ENCODE peak calls at places on chromosome 11, in ten cellular contexts. One of them, this sample, is unnamed.

GRCh38 chr11:62805044-62805892 is at the start of gene NXF1:
- DNase-seq in spleen: peak; percentile 98
- DNase-seq in tibial nerve: peak; percentile 95
- DNase-seq in heart left ventricle: peak; percentile 95
- DNase-seq in GM12878: peak; percentile 80
- DNase-seq in suprapubic skin: peak; percentile 95
- DNase-seq in ovary: peak; percentile 94
- DNase-seq in GM12891: peak; percentile 92
- DNase-seq in prostate gland: peak; percentile 95
- DNase-seq in IMR-90: peak; percentile 92
- DNase-seq in this sample: peak; percentile 85

GRCh38 chr11:105466582-105467228 is 143.2 kb upstream of the GRIA4 start:
- DNase-seq in spleen: no peak
- DNase-seq in tibial nerve: no peak
- DNase-seq in heart left ventricle: no peak
- DNase-seq in GM12878: no peak
- DNase-seq in suprapubic skin: no peak
- DNase-seq in ovary: no peak
- DNase-seq in GM12891: no peak
- DNase-seq in prostate gland: no peak
- DNase-seq in IMR-90: peak; percentile 85
- DNase-seq in this sample: no peak

GRCh38 chr11:33280402-33280801 is 23.2 kb downstream of the HIPK3 start:
- DNase-seq in spleen: no peak
- DNase-seq in tibial nerve: no peak
- DNase-seq in heart left ventricle: no peak
- DNase-seq in GM12878: no peak
- DNase-seq in suprapubic skin: no peak
- DNase-seq in ovary: no peak
- DNase-seq in GM12891: no peak
- DNase-seq in prostate gland: no peak
- DNase-seq in IMR-90: no peak
- DNase-seq in this sample: no peak

GRCh38 chr11:102497061-102497460 is 33.5 kb downstream of the MMP7 start:
- DNase-seq in spleen: no peak
- DNase-seq in tibial nerve: no peak
- DNase-seq in heart left ventricle: no peak
- DNase-seq in GM12878: no peak
- DNase-seq in suprapubic skin: no peak
- DNase-seq in ovary: no peak
- DNase-seq in GM12891: no peak
- DNase-seq in prostate gland: no peak
- DNase-seq in IMR-90: peak; percentile 77
- DNase-seq in this sample: no peak

GRCh38 chr11:122207921-122208764 is 92.1 kb upstream of the BLID start:
- DNase-seq in spleen: no peak
- DNase-seq in tibial nerve: no peak
- DNase-seq in heart left ventricle: peak; percentile 42
- DNase-seq in GM12878: no peak
- DNase-seq in suprapubic skin: no peak
- DNase-seq in ovary: no peak
- DNase-seq in GM12891: no peak
- DNase-seq in prostate gland: no peak
- DNase-seq in IMR-90: peak; percentile 87
- DNase-seq in this sample: no peak

GRCh38 chr11:95805869-95806268 is 15.6 kb downstream of the CEP57 start:
- DNase-seq in spleen: no peak
- DNase-seq in tibial nerve: no peak
- DNase-seq in heart left ventricle: no peak
- DNase-seq in GM12878: no peak
- DNase-seq in suprapubic skin: no peak
- DNase-seq in ovary: no peak
- DNase-seq in GM12891: no peak
- DNase-seq in prostate gland: no peak
- DNase-seq in IMR-90: no peak
- DNase-seq in this sample: no peak

GRCh38 chr11:104957280-104957679 is 11.1 kb downstream of the CASP4 start:
- DNase-seq in spleen: no peak
- DNase-seq in tibial nerve: no peak
- DNase-seq in heart left ventricle: no peak
- DNase-seq in GM12878: no peak
- DNase-seq in suprapubic skin: no peak
- DNase-seq in ovary: no peak
- DNase-seq in GM12891: no peak
- DNase-seq in prostate gland: no peak
- DNase-seq in IMR-90: peak; percentile 1
- DNase-seq in this sample: no peak

GRCh38 chr11:108565653-108566052 is 27.9 kb downstream of the EXPH5 start:
- DNase-seq in spleen: no peak
- DNase-seq in tibial nerve: no peak
- DNase-seq in heart left ventricle: no peak
- DNase-seq in GM12878: no peak
- DNase-seq in suprapubic skin: no peak
- DNase-seq in ovary: no peak
- DNase-seq in GM12891: no peak
- DNase-seq in prostate gland: peak; percentile 35
- DNase-seq in IMR-90: no peak
- DNase-seq in this sample: no peak

GRCh38 chr11:134739136-134739535 is 327.1 kb upstream of the B3GAT1 start:
- DNase-seq in spleen: peak; percentile 55
- DNase-seq in tibial nerve: no peak
- DNase-seq in heart left ventricle: no peak
- DNase-seq in GM12878: no peak
- DNase-seq in suprapubic skin: peak; percentile 13
- DNase-seq in ovary: no peak
- DNase-seq in GM12891: no peak
- DNase-seq in prostate gland: no peak
- DNase-seq in IMR-90: no peak
- DNase-seq in this sample: no peak

GRCh38 chr11:34148504-34149165 is 43.2 kb downstream of the NAT10 start:
- DNase-seq in spleen: no peak
- DNase-seq in tibial nerve: no peak
- DNase-seq in heart left ventricle: no peak
- DNase-seq in GM12878: no peak
- DNase-seq in suprapubic skin: no peak
- DNase-seq in ovary: no peak
- DNase-seq in GM12891: no peak
- DNase-seq in prostate gland: no peak
- DNase-seq in IMR-90: no peak
- DNase-seq in this sample: no peak

GRCh38 chr11:124946735-124947141 is 7.3 kb upstream of the CCDC15 start:
- DNase-seq in spleen: no peak
- DNase-seq in tibial nerve: no peak
- DNase-seq in heart left ventricle: no peak
- DNase-seq in GM12878: no peak
- DNase-seq in suprapubic skin: no peak
- DNase-seq in ovary: no peak
- DNase-seq in GM12891: no peak
- DNase-seq in prostate gland: no peak
- DNase-seq in IMR-90: peak; percentile 40
- DNase-seq in this sample: no peak

GRCh38 chr11:87437844-87438223 is 400.1 kb downstream of the TMEM135 start:
- DNase-seq in spleen: no peak
- DNase-seq in tibial nerve: no peak
- DNase-seq in heart left ventricle: no peak
- DNase-seq in GM12878: no peak
- DNase-seq in suprapubic skin: no peak
- DNase-seq in ovary: no peak
- DNase-seq in GM12891: no peak
- DNase-seq in prostate gland: no peak
- DNase-seq in IMR-90: peak; percentile 84
- DNase-seq in this sample: no peak

GRCh38 chr11:111531687-111532364 is 8.7 kb upstream of the LAYN start:
- DNase-seq in spleen: no peak
- DNase-seq in tibial nerve: no peak
- DNase-seq in heart left ventricle: no peak
- DNase-seq in GM12878: peak; percentile 8
- DNase-seq in suprapubic skin: no peak
- DNase-seq in ovary: no peak
- DNase-seq in GM12891: no peak
- DNase-seq in prostate gland: peak; percentile 42
- DNase-seq in IMR-90: peak; percentile 95
- DNase-seq in this sample: no peak

DNA sequence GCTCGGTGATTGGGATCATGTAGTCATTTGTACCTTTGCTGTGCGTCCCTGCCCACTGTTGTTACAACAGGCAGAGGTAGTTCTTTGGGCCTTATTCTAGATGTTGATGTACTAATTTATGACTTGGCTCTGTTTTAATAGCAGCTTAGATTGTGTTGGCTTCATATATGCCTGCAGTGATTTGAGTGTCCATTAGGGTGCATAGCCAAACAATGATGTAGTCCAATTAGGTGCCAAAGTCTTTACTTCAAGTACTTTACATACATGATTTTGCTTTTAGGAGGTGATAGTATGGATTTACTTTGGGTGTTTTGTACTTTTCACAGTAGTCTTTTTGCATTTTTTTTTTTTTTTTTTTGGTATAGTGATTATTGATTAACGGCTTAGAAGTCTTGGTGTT is 46.4 kb downstream of the PPP6R3 start:
- DNase-seq in spleen: no peak
- DNase-seq in tibial nerve: no peak
- DNase-seq in heart left ventricle: no peak
- DNase-seq in GM12878: no peak
- DNase-seq in suprapubic skin: no peak
- DNase-seq in ovary: no peak
- DNase-seq in GM12891: no peak
- DNase-seq in prostate gland: no peak
- DNase-seq in IMR-90: no peak
- DNase-seq in this sample: no peak
- TF ChIP-seq POLR2A in spleen: no peak
- TF ChIP-seq POLR2A in tibial nerve: no peak
- TF ChIP-seq POLR2A in heart left ventricle: no peak
- TF ChIP-seq POLR2A in GM12878: no peak
- TF ChIP-seq POLR2A in suprapubic skin: no peak
- TF ChIP-seq POLR2A in ovary: no peak
- TF ChIP-seq POLR2A in GM12891: no peak
- TF ChIP-seq POLR2A in prostate gland: no peak
- TF ChIP-seq POLR2A in IMR-90: no peak
- TF ChIP-seq POLR2A in this sample: no peak

GRCh38 chr11:65386307-65387081 is at the start of gene FRMD8:
- DNase-seq in spleen: peak; percentile 97
- DNase-seq in tibial nerve: peak; percentile 87
- DNase-seq in heart left ventricle: peak; percentile 96
- DNase-seq in GM12878: no peak
- DNase-seq in suprapubic skin: peak; percentile 95
- DNase-seq in ovary: peak; percentile 95
- DNase-seq in GM12891: peak; percentile 94
- DNase-seq in prostate gland: peak; percentile 90
- DNase-seq in IMR-90: peak; percentile 71
- DNase-seq in this sample: peak; percentile 63
- TF ChIP-seq POLR2A in spleen: peak; percentile 82
- TF ChIP-seq POLR2A in tibial nerve: peak; percentile 86
- TF ChIP-seq POLR2A in heart left ventricle: peak; percentile 35
- TF ChIP-seq POLR2A in GM12878: peak; percentile 93
- TF ChIP-seq POLR2A in suprapubic skin: no peak
- TF ChIP-seq POLR2A in ovary: peak; percentile 89
- TF ChIP-seq POLR2A in GM12891: peak; percentile 66
- TF ChIP-seq POLR2A in prostate gland: peak; percentile 97
- TF ChIP-seq POLR2A in IMR-90: peak; percentile 95
- TF ChIP-seq POLR2A in this sample: peak; percentile 91

DNA sequence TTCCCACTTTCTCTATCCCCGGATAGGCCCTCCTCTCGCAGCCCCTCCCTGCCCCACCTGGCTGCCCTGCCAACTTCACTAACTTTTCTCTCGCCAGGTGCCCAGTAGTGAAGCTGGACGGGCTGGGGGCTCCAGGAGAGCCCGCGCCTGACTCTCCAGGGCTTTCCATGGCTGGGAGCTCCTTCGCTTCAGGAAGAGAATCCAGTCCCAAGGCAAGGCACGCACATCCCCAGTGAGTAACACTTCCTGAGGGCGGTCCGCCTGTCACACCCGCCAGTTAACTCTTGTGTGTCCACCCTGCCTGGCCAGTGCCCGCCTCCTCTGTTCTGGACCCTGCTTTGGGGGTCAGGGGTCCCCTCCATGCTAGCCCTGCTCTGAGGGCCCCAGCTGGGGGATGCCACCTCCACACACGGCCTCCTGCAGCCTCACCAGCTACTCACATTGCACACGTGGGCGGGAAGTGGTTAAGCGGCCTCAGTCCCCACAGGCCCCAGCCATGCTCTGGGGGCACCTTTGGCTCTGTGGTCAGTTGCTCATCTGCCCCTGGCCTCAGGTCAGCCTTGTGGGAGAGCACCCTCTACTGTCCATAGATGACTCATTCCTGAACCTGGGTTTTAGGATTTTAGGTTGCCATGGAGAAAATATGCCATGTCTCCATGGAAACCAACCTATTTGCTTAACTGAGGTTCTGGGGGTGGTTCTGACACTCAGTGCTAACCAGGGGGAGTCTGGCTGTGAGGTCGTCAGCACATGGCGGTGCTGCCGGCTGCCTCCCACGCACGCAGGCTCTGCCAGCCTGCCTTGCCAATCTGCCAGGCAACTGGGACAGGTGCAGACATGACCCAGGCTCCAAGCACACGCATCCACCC is at the start of gene RIN1:
- DNase-seq in spleen: peak; percentile 87
- DNase-seq in tibial nerve: no peak
- DNase-seq in heart left ventricle: peak; percentile 59
- DNase-seq in GM12878: peak; percentile 83
- DNase-seq in suprapubic skin: peak; percentile 79
- DNase-seq in ovary: peak; percentile 69
- DNase-seq in GM12891: peak; percentile 90
- DNase-seq in prostate gland: no peak
- DNase-seq in IMR-90: peak; percentile 99
- DNase-seq in this sample: peak; percentile 98
- TF ChIP-seq POLR2A in spleen: no peak
- TF ChIP-seq POLR2A in tibial nerve: no peak
- TF ChIP-seq POLR2A in heart left ventricle: no peak
- TF ChIP-seq POLR2A in GM12878: peak; percentile 41
- TF ChIP-seq POLR2A in suprapubic skin: no peak
- TF ChIP-seq POLR2A in ovary: no peak
- TF ChIP-seq POLR2A in GM12891: no peak
- TF ChIP-seq POLR2A in prostate gland: no peak
- TF ChIP-seq POLR2A in IMR-90: peak; percentile 97
- TF ChIP-seq POLR2A in this sample: peak; percentile 69

DNA sequence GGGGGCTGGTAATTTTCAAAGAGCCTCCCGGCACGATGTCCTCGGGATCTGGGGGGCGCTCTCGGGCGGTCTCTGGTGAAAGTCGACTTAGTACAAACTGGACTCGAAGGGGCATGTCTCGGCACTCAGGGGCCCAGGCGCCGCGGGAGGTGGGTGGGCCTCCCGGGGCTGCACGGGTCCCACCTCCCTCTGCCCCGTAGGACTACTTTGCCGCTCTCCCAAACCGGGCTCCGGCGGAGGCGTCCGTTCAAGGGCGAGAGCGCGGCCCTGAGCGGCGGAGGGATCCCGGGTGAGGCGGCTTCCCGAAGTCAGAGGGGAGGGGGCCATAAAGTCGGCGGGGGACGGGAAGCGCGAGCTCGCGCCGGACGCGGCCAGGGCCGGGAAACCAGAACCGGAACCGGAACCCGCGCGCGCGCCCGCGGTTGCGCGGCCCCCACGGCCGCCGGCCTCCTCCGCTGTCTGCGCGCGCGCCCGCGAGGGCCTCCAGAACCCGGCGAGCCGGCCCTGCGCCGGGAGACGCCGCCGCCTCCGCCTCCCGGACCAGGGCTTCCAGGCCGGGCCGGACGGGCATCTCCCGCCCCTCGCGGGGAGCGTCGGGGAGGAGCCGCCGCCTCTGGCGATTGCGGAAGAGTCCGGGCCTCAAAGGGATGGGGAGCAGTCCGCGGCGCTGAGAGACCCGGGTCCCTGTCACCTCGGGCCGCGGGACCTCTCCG is at the start of gene ARHGEF12:
- DNase-seq in spleen: peak; percentile 96
- DNase-seq in tibial nerve: peak; percentile 90
- DNase-seq in heart left ventricle: peak; percentile 98
- DNase-seq in GM12878: peak; percentile 33
- DNase-seq in suprapubic skin: peak; percentile 97
- DNase-seq in ovary: peak; percentile 97
- DNase-seq in GM12891: peak; percentile 82
- DNase-seq in prostate gland: peak; percentile 95
- DNase-seq in IMR-90: peak; percentile 97
- DNase-seq in this sample: peak; percentile 57
- TF ChIP-seq POLR2A in spleen: no peak
- TF ChIP-seq POLR2A in tibial nerve: peak; percentile 68
- TF ChIP-seq POLR2A in heart left ventricle: no peak
- TF ChIP-seq POLR2A in GM12878: peak; percentile 67
- TF ChIP-seq POLR2A in suprapubic skin: peak; percentile 61
- TF ChIP-seq POLR2A in ovary: peak; percentile 84
- TF ChIP-seq POLR2A in GM12891: no peak
- TF ChIP-seq POLR2A in prostate gland: peak; percentile 60
- TF ChIP-seq POLR2A in IMR-90: peak; percentile 73
- TF ChIP-seq POLR2A in this sample: peak; percentile 30

This sample was measured in H54.